ENCODE peak calls at places on chromosomes 1 and 21, in four cellular contexts. Q is HepG2, H is IMR-90, P is H1. J is an unnamed sample.

GRCh38 chr1:9435101-9435636 is 104.1 kb upstream of the SLC25A33 start:
- DNase-seq in Q (peak), H (no peak), P (no peak), J (peak)

GRCh38 chr1:164780863-164781262 is 221.9 kb downstream of the PBX1 start:
- DNase-seq in Q (no peak), H (peak), P (no peak), J (no peak)

GRCh38 chr1:39995973-39996393 is 41.0 kb downstream of the MFSD2A start:
- DNase-seq in Q (no peak), H (no peak), P (no peak), J (no peak)

GRCh38 chr21:41620982-41621381 is 113.0 kb upstream of the TMPRSS2 start:
- DNase-seq in Q (no peak), H (peak), P (no peak), J (no peak)

GRCh38 chr1:8562222-8562621 is 244.3 kb downstream of the SLC45A1 start:
- DNase-seq in Q (no peak), H (no peak), P (no peak), J (no peak)

GRCh38 chr1:187051618-187052232 is 223.0 kb downstream of the PLA2G4A start:
- DNase-seq in Q (peak), H (peak), P (no peak), J (peak)

GRCh38 chr1:148435406-148435805 is 47.7 kb downstream of the PPIAL4G start:
- DNase-seq in Q (no peak), H (no peak), P (no peak), J (no peak)

GRCh38 chr1:89609781-89610456 is 23.0 kb upstream of the LRRC8C start:
- DNase-seq in Q (peak), H (no peak), P (no peak), J (no peak)

GRCh38 chr21:45004059-45004422 is 64.2 kb downstream of the SLX9 start:
- DNase-seq in Q (no peak), H (no peak), P (no peak), J (no peak)

GRCh38 chr1:116020668-116021272 is 44.5 kb downstream of the SLC22A15 start:
- DNase-seq in Q (peak), H (peak), P (peak), J (peak)

GRCh38 chr1:41754540-41754939 is 164.2 kb downstream of the HIVEP3 start:
- DNase-seq in Q (no peak), H (no peak), P (no peak), J (no peak)

GRCh38 chr1:145871994-145872411 is 13.1 kb upstream of the PIAS3 start:
- DNase-seq in Q (no peak), H (peak), P (no peak), J (peak)

GRCh38 chr1:54329337-54329954 is 76.7 kb downstream of the SSBP3 start:
- DNase-seq in Q (no peak), H (no peak), P (no peak), J (no peak)

GRCh38 chr21:41640756-41641509 is 125.9 kb downstream of the RIPK4 start:
- DNase-seq in Q (no peak), H (peak), P (no peak), J (no peak)

GRCh38 chr1:21115098-21115760 is 61.5 kb downstream of the EIF4G3 start:
- DNase-seq in Q (peak), H (no peak), P (no peak), J (peak)

GRCh38 chr1:207646891-207647290 is 2.0 kb downstream of the CR1L start:
- DNase-seq in Q (no peak), H (no peak), P (no peak), J (no peak)

GRCh38 chr1:13754003-13754402 is 54.0 kb downstream of the PRDM2 start:
- DNase-seq in Q (no peak), H (no peak), P (no peak), J (no peak)

GRCh38 chr1:222893255-222893654 is 78.4 kb downstream of the DISP1 start:
- DNase-seq in Q (no peak), H (no peak), P (no peak), J (no peak)

GRCh38 chr1:121418369-121419049 is 233.7 kb downstream of the SRGAP2C start:
- DNase-seq in Q (no peak), H (no peak), P (no peak), J (no peak)
- H3K4me2 ChIP-seq in Q (peak), H (no peak), P (peak), J (no peak)

GRCh38 chr1:12541274-12542137 is 76.5 kb downstream of the DHRS3 start:
- DNase-seq in Q (no peak), H (peak), P (no peak), J (peak)
- H3K9ac ChIP-seq in Q (no peak), H (peak), P (no peak), J (no peak)

GRCh38 chr1:202588644-202589189 is 121.5 kb downstream of the SYT2 start:
- DNase-seq in Q (peak), H (no peak), P (no peak), J (no peak)
- H3K4me2 ChIP-seq in Q (no peak), H (peak), P (no peak), J (peak)

DNA sequence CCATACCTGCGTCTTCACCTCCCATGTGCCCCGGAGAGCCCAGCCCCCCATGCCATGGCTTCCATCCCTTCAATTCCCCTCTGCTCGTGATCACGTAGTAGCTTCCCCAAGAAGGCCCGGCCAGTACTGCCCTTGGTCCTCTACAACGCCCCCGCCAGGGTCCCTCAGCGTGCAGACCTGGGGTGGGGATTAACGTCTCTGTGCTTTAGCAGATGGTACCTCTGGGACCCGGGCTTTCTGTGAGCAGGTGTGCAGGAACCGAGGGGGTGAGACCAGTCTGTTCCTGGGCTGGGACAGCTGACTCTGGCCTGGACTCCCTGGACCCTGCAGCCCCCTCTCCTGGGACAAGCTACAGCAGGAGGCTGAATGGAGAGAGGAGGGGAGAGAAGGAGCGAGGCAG is 1.2 kb downstream of the PLCH2 start:
- DNase-seq in Q (no peak), H (no peak), P (no peak), J (no peak)
- H3K9ac ChIP-seq in Q (no peak), H (no peak), P (no peak), J (no peak)

GRCh38 chr1:56331207-56331891 is 248.0 kb downstream of the PLPP3 start:
- DNase-seq in Q (peak), H (no peak), P (no peak), J (no peak)
- H3K4me2 ChIP-seq in Q (peak), H (no peak), P (no peak), J (no peak)

J was measured in endothelial cell of umbilical vein.